ENCODE peak calls at places on chromosomes 5 and 9, in four cellular contexts. One of them, this sample, is unnamed.

GRCh38 chr5:168795943-168796342 is 216.8 kb upstream of the PANK3 start:
- DNase-seq in astrocyte of the spinal cord: no peak
- DNase-seq in left ventricle myocardium inferior: no peak
- DNase-seq in endothelial cell: no peak
- DNase-seq in this sample: no peak

GRCh38 chr9:8304720-8305119 is 505.1 kb upstream of the DMAC1 start:
- DNase-seq in astrocyte of the spinal cord: no peak
- DNase-seq in left ventricle myocardium inferior: no peak
- DNase-seq in endothelial cell: no peak
- DNase-seq in this sample: no peak

GRCh38 chr9:127781821-127782220 is 3.4 kb upstream of the SH2D3C start:
- DNase-seq in endothelial cell: no peak
- DNase-seq in astrocyte of the spinal cord: no peak
- DNase-seq in left ventricle myocardium inferior: no peak
- DNase-seq in this sample: no peak

GRCh38 chr9:114612272-114612923 is 1.3 kb downstream of the TMEM268 start:
- DNase-seq in endothelial cell: no peak
- DNase-seq in left ventricle myocardium inferior: no peak
- DNase-seq in astrocyte of the spinal cord: no peak
- DNase-seq in this sample: no peak

GRCh38 chr9:114163517-114163924 is 8.2 kb downstream of the COL27A1 start:
- DNase-seq in astrocyte of the spinal cord: peak; percentile 79
- DNase-seq in endothelial cell: no peak
- DNase-seq in left ventricle myocardium inferior: peak; percentile 52
- DNase-seq in this sample: peak; percentile 48

GRCh38 chr9:38205279-38205678 is 136.3 kb upstream of the SHB start:
- DNase-seq in endothelial cell: no peak
- DNase-seq in left ventricle myocardium inferior: no peak
- DNase-seq in astrocyte of the spinal cord: no peak
- DNase-seq in this sample: no peak

GRCh38 chr5:143023447-143024096 is 253.4 kb downstream of the ARHGAP26 start:
- DNase-seq in astrocyte of the spinal cord: no peak
- DNase-seq in endothelial cell: no peak
- DNase-seq in left ventricle myocardium inferior: peak; percentile 79
- DNase-seq in this sample: no peak

GRCh38 chr9:88747768-88748167 is 212.8 kb downstream of the NXNL2 start:
- DNase-seq in astrocyte of the spinal cord: peak; percentile 86
- DNase-seq in left ventricle myocardium inferior: peak; percentile 28
- DNase-seq in endothelial cell: no peak
- DNase-seq in this sample: no peak

GRCh38 chr9:133527444-133527920 is 2.7 kb upstream of the MYMK start:
- DNase-seq in astrocyte of the spinal cord: no peak
- DNase-seq in endothelial cell: no peak
- DNase-seq in left ventricle myocardium inferior: peak; percentile 80
- DNase-seq in this sample: no peak

GRCh38 chr9:74001382-74001781 is 495.8 kb upstream of the RORB start:
- DNase-seq in left ventricle myocardium inferior: no peak
- DNase-seq in endothelial cell: no peak
- DNase-seq in astrocyte of the spinal cord: peak; percentile 4
- DNase-seq in this sample: no peak

GRCh38 chr9:93286252-93287188 is 102.6 kb downstream of the WNK2 start:
- DNase-seq in left ventricle myocardium inferior: no peak
- DNase-seq in endothelial cell: no peak
- DNase-seq in astrocyte of the spinal cord: no peak
- DNase-seq in this sample: no peak

GRCh38 chr5:81773574-81773973 is 22.7 kb upstream of the SSBP2 start:
- DNase-seq in left ventricle myocardium inferior: no peak
- DNase-seq in endothelial cell: no peak
- DNase-seq in astrocyte of the spinal cord: no peak
- DNase-seq in this sample: no peak

GRCh38 chr9:98796364-98797101 is at the start of gene ANKS6:
- DNase-seq in left ventricle myocardium inferior: peak; percentile 81
- DNase-seq in endothelial cell: peak; percentile 92
- DNase-seq in astrocyte of the spinal cord: peak; percentile 58
- DNase-seq in this sample: peak; percentile 89

GRCh38 chr5:135135530-135136201 is 101.6 kb upstream of the PITX1 start:
- DNase-seq in astrocyte of the spinal cord: peak; percentile 55
- DNase-seq in left ventricle myocardium inferior: peak; percentile 44
- DNase-seq in endothelial cell: no peak
- DNase-seq in this sample: no peak

GRCh38 chr9:129624947-129625346 is 1.0 kb upstream of the NTMT1 start:
- DNase-seq in endothelial cell: no peak
- DNase-seq in astrocyte of the spinal cord: no peak
- DNase-seq in left ventricle myocardium inferior: no peak
- DNase-seq in this sample: no peak

GRCh38 chr5:60185230-60186104 is 291.9 kb upstream of the PDE4D start:
- DNase-seq in endothelial cell: no peak
- DNase-seq in left ventricle myocardium inferior: no peak
- DNase-seq in astrocyte of the spinal cord: no peak
- DNase-seq in this sample: no peak

GRCh38 chr5:128920345-128921215 is 44.7 kb upstream of the SLC27A6 start:
- DNase-seq in endothelial cell: no peak
- DNase-seq in astrocyte of the spinal cord: peak; percentile 60
- DNase-seq in left ventricle myocardium inferior: no peak
- DNase-seq in this sample: no peak

GRCh38 chr5:80127037-80127642 is 92.0 kb downstream of the THBS4 start:
- DNase-seq in endothelial cell: no peak
- DNase-seq in left ventricle myocardium inferior: no peak
- DNase-seq in astrocyte of the spinal cord: no peak
- DNase-seq in this sample: no peak

GRCh38 chr9:130692365-130692764 is 1.2 kb upstream of the EXOSC2 start:
- DNase-seq in left ventricle myocardium inferior: no peak
- DNase-seq in astrocyte of the spinal cord: peak; percentile 40
- DNase-seq in endothelial cell: peak; percentile 93
- DNase-seq in this sample: peak; percentile 94

GRCh38 chr5:103849934-103850333 is 287.3 kb upstream of the NUDT12 start:
- DNase-seq in endothelial cell: no peak
- DNase-seq in left ventricle myocardium inferior: no peak
- DNase-seq in astrocyte of the spinal cord: peak; percentile 94
- DNase-seq in this sample: no peak

GRCh38 chr5:90874066-90874465 is 315.5 kb downstream of the ADGRV1 start:
- DNase-seq in left ventricle myocardium inferior: no peak
- DNase-seq in endothelial cell: no peak
- DNase-seq in astrocyte of the spinal cord: no peak
- DNase-seq in this sample: no peak

GRCh38 chr5:10875201-10875768 is 114.3 kb upstream of the DAP start:
- DNase-seq in left ventricle myocardium inferior: no peak
- DNase-seq in endothelial cell: no peak
- DNase-seq in astrocyte of the spinal cord: no peak
- DNase-seq in this sample: no peak

GRCh38 chr5:59769041-59769360 is 124.5 kb downstream of the PDE4D start:
- DNase-seq in endothelial cell: no peak
- DNase-seq in astrocyte of the spinal cord: no peak
- DNase-seq in left ventricle myocardium inferior: no peak
- DNase-seq in this sample: no peak

GRCh38 chr9:32291370-32291769 is 93.1 kb upstream of the ACO1 start:
- DNase-seq in astrocyte of the spinal cord: no peak
- DNase-seq in endothelial cell: no peak
- DNase-seq in left ventricle myocardium inferior: no peak
- DNase-seq in this sample: no peak

GRCh38 chr5:141763526-141763925 is 81.5 kb upstream of the ARAP3 start:
- DNase-seq in endothelial cell: no peak
- DNase-seq in left ventricle myocardium inferior: no peak
- DNase-seq in astrocyte of the spinal cord: no peak
- DNase-seq in this sample: no peak

GRCh38 chr5:148972958-148973357 is 89.9 kb downstream of the SH3TC2 start:
- DNase-seq in left ventricle myocardium inferior: no peak
- DNase-seq in endothelial cell: peak; percentile 27
- DNase-seq in astrocyte of the spinal cord: peak; percentile 78
- DNase-seq in this sample: no peak

GRCh38 chr9:21558627-21559401 is 76.7 kb upstream of the IFNE start:
- DNase-seq in astrocyte of the spinal cord: peak; percentile 64
- DNase-seq in left ventricle myocardium inferior: no peak
- DNase-seq in endothelial cell: no peak
- DNase-seq in this sample: peak; percentile 13

GRCh38 chr9:133483611-133484010 is 4.7 kb upstream of the SLC2A6 start:
- DNase-seq in left ventricle myocardium inferior: no peak
- DNase-seq in astrocyte of the spinal cord: no peak
- DNase-seq in endothelial cell: no peak
- DNase-seq in this sample: peak; percentile 7

GRCh38 chr5:172643392-172643871 is 2.4 kb downstream of the NEURL1B start:
- DNase-seq in astrocyte of the spinal cord: no peak
- DNase-seq in left ventricle myocardium inferior: no peak
- DNase-seq in endothelial cell: no peak
- DNase-seq in this sample: no peak

GRCh38 chr9:121731919-121732318 is 80.5 kb downstream of the DAB2IP start:
- DNase-seq in endothelial cell: no peak
- DNase-seq in left ventricle myocardium inferior: no peak
- DNase-seq in astrocyte of the spinal cord: no peak
- DNase-seq in this sample: no peak

GRCh38 chr5:172733179-172733973 is 37.6 kb downstream of the DUSP1 start:
- DNase-seq in astrocyte of the spinal cord: peak; percentile 96
- DNase-seq in endothelial cell: no peak
- DNase-seq in left ventricle myocardium inferior: peak; percentile 84
- DNase-seq in this sample: no peak

GRCh38 chr5:51958473-51958872 is 575.2 kb downstream of the ISL1 start:
- DNase-seq in astrocyte of the spinal cord: no peak
- DNase-seq in endothelial cell: no peak
- DNase-seq in left ventricle myocardium inferior: no peak
- DNase-seq in this sample: no peak

GRCh38 chr5:73625314-73625904 is 587 bp upstream of the ARHGEF28 start:
- DNase-seq in endothelial cell: no peak
- DNase-seq in astrocyte of the spinal cord: peak; percentile 47
- DNase-seq in left ventricle myocardium inferior: peak; percentile 18
- DNase-seq in this sample: no peak

GRCh38 chr5:169190860-169191259 is 110.1 kb downstream of the SLIT3 start:
- DNase-seq in astrocyte of the spinal cord: no peak
- DNase-seq in left ventricle myocardium inferior: no peak
- DNase-seq in endothelial cell: no peak
- DNase-seq in this sample: no peak

GRCh38 chr9:82526629-82527028 is 536.3 kb downstream of the RASEF start:
- DNase-seq in endothelial cell: no peak
- DNase-seq in astrocyte of the spinal cord: no peak
- DNase-seq in left ventricle myocardium inferior: no peak
- DNase-seq in this sample: no peak

GRCh38 chr5:77644443-77645157 is 6.1 kb upstream of the OTP start:
- DNase-seq in astrocyte of the spinal cord: no peak
- DNase-seq in endothelial cell: peak; percentile 24
- DNase-seq in left ventricle myocardium inferior: no peak
- DNase-seq in this sample: peak; percentile 58

GRCh38 chr9:99150456-99151171 is 45.7 kb downstream of the TGFBR1 start:
- DNase-seq in endothelial cell: no peak
- DNase-seq in astrocyte of the spinal cord: no peak
- DNase-seq in left ventricle myocardium inferior: no peak
- DNase-seq in this sample: no peak

GRCh38 chr5:126987271-126987899 is 43.0 kb downstream of the MARCHF3 start:
- DNase-seq in astrocyte of the spinal cord: no peak
- DNase-seq in endothelial cell: no peak
- DNase-seq in left ventricle myocardium inferior: no peak
- DNase-seq in this sample: no peak

GRCh38 chr5:38367966-38368365 is 109.6 kb downstream of the EGFLAM start:
- DNase-seq in astrocyte of the spinal cord: no peak
- DNase-seq in endothelial cell: no peak
- DNase-seq in left ventricle myocardium inferior: no peak
- DNase-seq in this sample: no peak

GRCh38 chr5:115435776-115436712 is 108.5 kb downstream of the FEM1C start:
- DNase-seq in left ventricle myocardium inferior: no peak
- DNase-seq in endothelial cell: no peak
- DNase-seq in astrocyte of the spinal cord: no peak
- DNase-seq in this sample: no peak